ENCODE peak calls at places on chromosomes 7 and 10, in nine cellular contexts. I is brain microvascular endothelial cell, J is Peyer's patch, Y is WERI-Rb-1, F is neuronal stem cell, A is PC-3, M is breast epithelium, H is cardiac fibroblast, G is AG04449. R is an unnamed sample.

GRCh38 chr7:44216019-44216418 is 15.2 kb downstream of the YKT6 start:
- DNase-seq in I (no peak), J (no peak), Y (no peak), F (no peak), A (no peak), M (no peak), H (no peak), G (no peak), R (no peak)

GRCh38 chr7:50121269-50121668 is 28.2 kb upstream of the ZPBP start:
- DNase-seq in I (no peak), J (no peak), Y (no peak), F (no peak), A (no peak), M (no peak), H (no peak), G (no peak), R (no peak)

GRCh38 chr10:44387853-44388251 is 3.0 kb upstream of the CXCL12 start:
- DNase-seq in I (no peak), J (no peak), Y (no peak), F (no peak), A (no peak), M (no peak), H (no peak), G (no peak), R (no peak)

GRCh38 chr10:26335574-26336093 is 102.5 kb upstream of the APBB1IP start:
- DNase-seq in I (no peak), J (no peak), Y (no peak), F (no peak), A (no peak), M (no peak), H (no peak), G (no peak), R (no peak)

GRCh38 chr7:46695045-46695708 is 774.1 kb upstream of the IGFBP3 start:
- DNase-seq in I (no peak), J (no peak), Y (no peak), F (no peak), A (peak), M (no peak), H (no peak), G (no peak), R (no peak)

GRCh38 chr7:23072043-23072442 is 33.5 kb upstream of the KLHL7 start:
- DNase-seq in I (no peak), J (no peak), Y (no peak), F (no peak), A (peak), M (no peak), H (peak), G (no peak), R (no peak)

GRCh38 chr10:115945696-115946445 is 327.1 kb downstream of the GFRA1 start:
- DNase-seq in I (no peak), J (no peak), Y (no peak), F (no peak), A (no peak), M (no peak), H (no peak), G (no peak), R (no peak)

GRCh38 chr10:117327262-117327661 is 48.0 kb downstream of the PDZD8 start:
- DNase-seq in I (no peak), J (no peak), Y (no peak), F (no peak), A (no peak), M (no peak), H (no peak), G (no peak), R (no peak)

GRCh38 chr7:139811106-139811505 is 18.0 kb upstream of the TBXAS1 start:
- DNase-seq in I (no peak), J (no peak), Y (peak), F (no peak), A (no peak), M (no peak), H (no peak), G (no peak), R (no peak)

GRCh38 chr10:5094265-5095205 is at the start of gene AKR1C3:
- DNase-seq in I (peak), J (peak), Y (no peak), F (no peak), A (peak), M (no peak), H (peak), G (no peak), R (peak)

GRCh38 chr10:7832060-7832459 is 13.8 kb downstream of the TAF3 start:
- DNase-seq in I (no peak), J (no peak), Y (no peak), F (no peak), A (no peak), M (no peak), H (no peak), G (no peak), R (no peak)

GRCh38 chr7:129853661-129854268 is 99.0 kb downstream of the UBE2H start:
- DNase-seq in I (no peak), J (no peak), Y (no peak), F (no peak), A (peak), M (peak), H (peak), G (no peak), R (no peak)
- H3K4me3 ChIP-seq in I (no peak), J (no peak), Y (no peak), F (no peak), A (peak), M (no peak), H (no peak), G (no peak), R (no peak)

GRCh38 chr7:17292858-17293257 is 5.6 kb upstream of the AHR start:
- DNase-seq in I (no peak), J (no peak), Y (no peak), F (no peak), A (no peak), M (no peak), H (no peak), G (no peak), R (no peak)

GRCh38 chr7:17289074-17289665 is 9.3 kb upstream of the AHR start:
- DNase-seq in I (peak), J (no peak), Y (no peak), F (no peak), A (no peak), M (no peak), H (peak), G (no peak), R (no peak)
- H3K4me3 ChIP-seq in I (no peak), J (no peak), Y (no peak), F (no peak), A (no peak), M (no peak), H (no peak), G (no peak), R (no peak)

GRCh38 chr7:116633131-116633988 is 38.6 kb upstream of the MET start:
- DNase-seq in I (no peak), J (no peak), Y (no peak), F (no peak), A (peak), M (peak), H (peak), G (no peak), R (peak)
- H3K4me3 ChIP-seq in I (no peak), J (no peak), Y (no peak), F (no peak), A (peak), M (no peak), H (no peak), G (no peak), R (no peak)

DNA sequence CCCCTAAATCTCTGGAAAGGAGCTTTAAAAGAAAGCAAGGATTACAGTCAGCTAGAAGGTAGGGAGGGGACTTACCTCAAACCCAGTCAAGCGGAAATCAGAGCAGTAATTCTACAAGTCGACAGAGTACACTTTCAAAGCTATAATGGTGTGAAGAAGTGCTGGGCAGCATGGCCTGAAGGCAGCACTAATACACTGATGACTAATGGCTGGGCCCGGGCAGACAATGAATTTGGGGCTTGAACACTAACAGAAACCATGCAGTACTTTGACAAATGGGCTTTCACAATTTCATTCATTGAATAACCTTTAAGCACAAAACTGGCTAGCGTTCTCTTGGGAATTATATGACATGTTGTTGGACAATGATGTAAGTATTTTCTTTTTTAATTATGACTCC is 4.7 kb downstream of the GLI3 start:
- DNase-seq in I (no peak), J (no peak), Y (peak), F (no peak), A (peak), M (no peak), H (peak), G (no peak), R (peak)
- H3K4me3 ChIP-seq in I (no peak), J (no peak), Y (no peak), F (no peak), A (peak), M (peak), H (no peak), G (no peak), R (no peak)